ENCODE peak calls at places on chromosomes 12 and 14, in ten cellular contexts. One of them, this sample, is unnamed.

GRCh38 chr14:94839346-94839745 is 69.4 kb upstream of the GSC start:
- DNase-seq in retina: no peak
- DNase-seq in SW 1271: no peak
- DNase-seq in HS-5: no peak
- DNase-seq in lower leg skin: no peak
- DNase-seq in Caki2: no peak
- DNase-seq in ELR: no peak
- DNase-seq in GM10248: no peak
- DNase-seq in head of caudate nucleus: no peak
- DNase-seq in fibroblast of the aortic adventitia: no peak
- DNase-seq in this sample: no peak

GRCh38 chr12:94561943-94562411 is 88.4 kb downstream of the TMCC3 start:
- DNase-seq in retina: peak
- DNase-seq in SW 1271: no peak
- DNase-seq in HS-5: no peak
- DNase-seq in lower leg skin: no peak
- DNase-seq in Caki2: peak
- DNase-seq in ELR: peak
- DNase-seq in GM10248: peak
- DNase-seq in head of caudate nucleus: peak
- DNase-seq in fibroblast of the aortic adventitia: no peak
- DNase-seq in this sample: no peak

GRCh38 chr12:64665506-64665905 is 55.2 kb downstream of the RASSF3 start:
- DNase-seq in retina: no peak
- DNase-seq in SW 1271: no peak
- DNase-seq in HS-5: no peak
- DNase-seq in lower leg skin: no peak
- DNase-seq in Caki2: peak
- DNase-seq in ELR: no peak
- DNase-seq in GM10248: no peak
- DNase-seq in head of caudate nucleus: no peak
- DNase-seq in fibroblast of the aortic adventitia: peak
- DNase-seq in this sample: no peak

GRCh38 chr12:52280796-52281560 is 6.5 kb downstream of the KRT86 start:
- DNase-seq in retina: no peak
- DNase-seq in SW 1271: peak
- DNase-seq in HS-5: peak
- DNase-seq in lower leg skin: peak
- DNase-seq in Caki2: peak
- DNase-seq in ELR: peak
- DNase-seq in GM10248: no peak
- DNase-seq in head of caudate nucleus: no peak
- DNase-seq in fibroblast of the aortic adventitia: peak
- DNase-seq in this sample: peak

GRCh38 chr12:100668939-100669536 is 95.6 kb downstream of the GAS2L3 start:
- DNase-seq in retina: peak
- DNase-seq in SW 1271: no peak
- DNase-seq in HS-5: peak
- DNase-seq in lower leg skin: peak
- DNase-seq in Caki2: peak
- DNase-seq in ELR: peak
- DNase-seq in GM10248: peak
- DNase-seq in head of caudate nucleus: peak
- DNase-seq in fibroblast of the aortic adventitia: peak
- DNase-seq in this sample: peak

GRCh38 chr14:68882235-68882634 is 89.4 kb upstream of the ZFP36L1 start:
- DNase-seq in retina: no peak
- DNase-seq in SW 1271: no peak
- DNase-seq in HS-5: no peak
- DNase-seq in lower leg skin: no peak
- DNase-seq in Caki2: no peak
- DNase-seq in ELR: no peak
- DNase-seq in GM10248: no peak
- DNase-seq in head of caudate nucleus: no peak
- DNase-seq in fibroblast of the aortic adventitia: no peak
- DNase-seq in this sample: no peak

GRCh38 chr12:76277480-76277879 is 70.7 kb downstream of the BBS10 start:
- DNase-seq in retina: no peak
- DNase-seq in SW 1271: no peak
- DNase-seq in HS-5: peak
- DNase-seq in lower leg skin: no peak
- DNase-seq in Caki2: no peak
- DNase-seq in ELR: peak
- DNase-seq in GM10248: no peak
- DNase-seq in head of caudate nucleus: no peak
- DNase-seq in fibroblast of the aortic adventitia: peak
- DNase-seq in this sample: peak

GRCh38 chr14:51738754-51739153 is 87.0 kb downstream of the FRMD6 start:
- DNase-seq in retina: no peak
- DNase-seq in SW 1271: no peak
- DNase-seq in HS-5: no peak
- DNase-seq in lower leg skin: no peak
- DNase-seq in Caki2: no peak
- DNase-seq in ELR: no peak
- DNase-seq in GM10248: peak
- DNase-seq in head of caudate nucleus: no peak
- DNase-seq in fibroblast of the aortic adventitia: no peak
- DNase-seq in this sample: no peak

GRCh38 chr12:130815028-130815741 is 23.9 kb downstream of the STX2 start:
- DNase-seq in retina: peak
- DNase-seq in SW 1271: no peak
- DNase-seq in HS-5: no peak
- DNase-seq in lower leg skin: no peak
- DNase-seq in Caki2: no peak
- DNase-seq in ELR: no peak
- DNase-seq in GM10248: no peak
- DNase-seq in head of caudate nucleus: peak
- DNase-seq in fibroblast of the aortic adventitia: no peak
- DNase-seq in this sample: no peak

GRCh38 chr12:4278582-4278939 is 5.0 kb downstream of the CCND2 start:
- DNase-seq in retina: no peak
- DNase-seq in SW 1271: no peak
- DNase-seq in HS-5: no peak
- DNase-seq in lower leg skin: no peak
- DNase-seq in Caki2: no peak
- DNase-seq in ELR: no peak
- DNase-seq in GM10248: no peak
- DNase-seq in head of caudate nucleus: peak
- DNase-seq in fibroblast of the aortic adventitia: no peak
- DNase-seq in this sample: no peak

GRCh38 chr12:76519538-76519937 is 40.0 kb downstream of the OSBPL8 start:
- DNase-seq in retina: no peak
- DNase-seq in SW 1271: no peak
- DNase-seq in HS-5: no peak
- DNase-seq in lower leg skin: no peak
- DNase-seq in Caki2: no peak
- DNase-seq in ELR: peak
- DNase-seq in GM10248: peak
- DNase-seq in head of caudate nucleus: no peak
- DNase-seq in fibroblast of the aortic adventitia: no peak
- DNase-seq in this sample: no peak

GRCh38 chr12:57524814-57525614 is 2.4 kb downstream of the MBD6 start:
- DNase-seq in retina: peak
- DNase-seq in SW 1271: no peak
- DNase-seq in HS-5: no peak
- DNase-seq in lower leg skin: peak
- DNase-seq in Caki2: no peak
- DNase-seq in ELR: no peak
- DNase-seq in GM10248: no peak
- DNase-seq in head of caudate nucleus: peak
- DNase-seq in fibroblast of the aortic adventitia: no peak
- DNase-seq in this sample: no peak

GRCh38 chr14:68318788-68319187 is 474.1 kb downstream of the ZFP36L1 start:
- DNase-seq in retina: no peak
- DNase-seq in SW 1271: no peak
- DNase-seq in HS-5: no peak
- DNase-seq in lower leg skin: no peak
- DNase-seq in Caki2: peak
- DNase-seq in ELR: no peak
- DNase-seq in GM10248: no peak
- DNase-seq in head of caudate nucleus: no peak
- DNase-seq in fibroblast of the aortic adventitia: no peak
- DNase-seq in this sample: no peak

GRCh38 chr14:71597955-71598659 is 334.1 kb upstream of the RGS6 start:
- DNase-seq in retina: no peak
- DNase-seq in SW 1271: no peak
- DNase-seq in HS-5: no peak
- DNase-seq in lower leg skin: no peak
- DNase-seq in Caki2: no peak
- DNase-seq in ELR: no peak
- DNase-seq in GM10248: no peak
- DNase-seq in head of caudate nucleus: no peak
- DNase-seq in fibroblast of the aortic adventitia: no peak
- DNase-seq in this sample: no peak

GRCh38 chr12:57221169-57221917 is 4.7 kb downstream of the NXPH4 start:
- DNase-seq in retina: peak
- DNase-seq in SW 1271: no peak
- DNase-seq in HS-5: no peak
- DNase-seq in lower leg skin: no peak
- DNase-seq in Caki2: no peak
- DNase-seq in ELR: no peak
- DNase-seq in GM10248: no peak
- DNase-seq in head of caudate nucleus: no peak
- DNase-seq in fibroblast of the aortic adventitia: no peak
- DNase-seq in this sample: no peak

GRCh38 chr12:8709124-8709830 is 11.5 kb downstream of the RIMKLB start:
- DNase-seq in retina: no peak
- DNase-seq in SW 1271: no peak
- DNase-seq in HS-5: no peak
- DNase-seq in lower leg skin: no peak
- DNase-seq in Caki2: no peak
- DNase-seq in ELR: peak
- DNase-seq in GM10248: no peak
- DNase-seq in head of caudate nucleus: no peak
- DNase-seq in fibroblast of the aortic adventitia: peak
- DNase-seq in this sample: no peak

This sample was measured in HFF-Myc.